ENCODE peak calls at places on chromosomes 6 and 20, in eight cellular contexts. B is upper lobe of right lung, J is SK-N-SH, S is cardiac fibroblast, E is AG10803, R is AG09319, A is coronary artery, O is psoas muscle. N is an unnamed sample.

GRCh38 chr6:41406821-41407787 is 71.7 kb downstream of the NCR2 start:
- DNase-seq in B (peak; percentile 72), J (no peak), S (no peak), E (no peak), R (no peak), A (no peak), O (no peak), N (no peak)

GRCh38 chr6:155374681-155375080 is 60.4 kb upstream of the TFB1M start:
- DNase-seq in B (no peak), J (no peak), S (no peak), E (no peak), R (no peak), A (no peak), O (no peak), N (no peak)

GRCh38 chr6:82701341-82701740 is 337.7 kb downstream of the TPBG start:
- DNase-seq in B (no peak), J (no peak), S (no peak), E (no peak), R (no peak), A (no peak), O (no peak), N (no peak)

GRCh38 chr6:89970609-89971337 is 76.5 kb downstream of the GJA10 start:
- DNase-seq in B (no peak), J (peak; percentile 67), S (peak; percentile 59), E (peak; percentile 58), R (no peak), A (no peak), O (peak; percentile 23), N (no peak)

GRCh38 chr6:71419954-71420692 is 131.5 kb downstream of the OGFRL1 start:
- DNase-seq in B (peak; percentile 82), J (peak; percentile 75), S (peak; percentile 41), E (peak; percentile 49), R (no peak), A (peak; percentile 79), O (peak; percentile 67), N (peak; percentile 63)

GRCh38 chr6:21348462-21349195 is 244.9 kb upstream of the SOX4 start:
- DNase-seq in B (peak; percentile 70), J (no peak), S (peak; percentile 52), E (peak; percentile 29), R (no peak), A (no peak), O (peak; percentile 39), N (no peak)

GRCh38 chr6:90274481-90275030 is 22.1 kb downstream of the BACH2 start:
- DNase-seq in B (no peak), J (no peak), S (no peak), E (no peak), R (no peak), A (no peak), O (no peak), N (no peak)

GRCh38 chr6:160156842-160157241 is 35.2 kb downstream of the SLC22A1 start:
- DNase-seq in B (no peak), J (no peak), S (peak; percentile 38), E (peak; percentile 44), R (no peak), A (no peak), O (no peak), N (no peak)

GRCh38 chr6:2534406-2535139 is 216.1 kb downstream of the MYLK4 start:
- DNase-seq in B (no peak), J (no peak), S (peak; percentile 25), E (no peak), R (no peak), A (no peak), O (no peak), N (no peak)

GRCh38 chr20:16020971-16021370 is 552.3 kb downstream of the KIF16B start:
- DNase-seq in B (no peak), J (no peak), S (peak; percentile 2), E (peak; percentile 9), R (no peak), A (no peak), O (no peak), N (no peak)

GRCh38 chr20:26135325-26136110 is 438.9 kb upstream of the ZNF337 start:
- DNase-seq in B (no peak), J (no peak), S (no peak), E (no peak), R (no peak), A (no peak), O (no peak), N (no peak)

GRCh38 chr6:143701343-143702234 is 23.8 kb downstream of the PHACTR2 start:
- DNase-seq in B (no peak), J (peak; percentile 20), S (peak; percentile 33), E (peak; percentile 51), R (no peak), A (no peak), O (no peak), N (no peak)

GRCh38 chr6:24775520-24776058 is 852 bp downstream of the GMNN start:
- DNase-seq in B (no peak), J (no peak), S (peak; percentile 71), E (peak; percentile 65), R (no peak), A (no peak), O (no peak), N (no peak)

GRCh38 chr6:156839591-156840001 is 62.4 kb downstream of the ARID1B start:
- DNase-seq in B (no peak), J (no peak), S (peak; percentile 75), E (peak; percentile 12), R (no peak), A (no peak), O (peak; percentile 36), N (no peak)

GRCh38 chr6:11585426-11586016 is 48.0 kb downstream of the TMEM170B start:
- DNase-seq in B (no peak), J (peak; percentile 51), S (peak; percentile 84), E (peak; percentile 63), R (no peak), A (no peak), O (no peak), N (no peak)

GRCh38 chr6:87237804-87238203 is 82.4 kb downstream of the ZNF292 start:
- DNase-seq in B (no peak), J (peak; percentile 51), S (peak; percentile 42), E (peak; percentile 35), R (peak; percentile 7), A (no peak), O (no peak), N (no peak)

GRCh38 chr6:37239511-37239910 is 18.1 kb upstream of the TBC1D22B start:
- DNase-seq in B (no peak), J (no peak), S (peak; percentile 89), E (peak; percentile 72), R (no peak), A (no peak), O (no peak), N (no peak)

GRCh38 chr6:53359843-53360834 is 11.4 kb upstream of the ELOVL5 start:
- DNase-seq in B (no peak), J (peak; percentile 25), S (peak; percentile 61), E (peak; percentile 38), R (no peak), A (no peak), O (no peak), N (no peak)

GRCh38 chr6:52503853-52504777 is 72.7 kb downstream of the TRAM2 start:
- DNase-seq in B (peak; percentile 96), J (peak; percentile 61), S (peak; percentile 91), E (peak; percentile 82), R (no peak), A (peak; percentile 96), O (peak; percentile 92), N (no peak)

GRCh38 chr6:82251942-82252341 is 4.4 kb upstream of the IBTK start:
- DNase-seq in B (no peak), J (peak; percentile 48), S (peak; percentile 68), E (peak; percentile 51), R (no peak), A (no peak), O (no peak), N (no peak)

GRCh38 chr6:56764081-56764566 is 121.4 kb upstream of the DST start:
- DNase-seq in B (no peak), J (peak; percentile 19), S (peak; percentile 64), E (peak; percentile 54), R (no peak), A (no peak), O (no peak), N (no peak)

GRCh38 chr6:158772851-158773371 is 46.3 kb downstream of the EZR start:
- DNase-seq in B (no peak), J (no peak), S (peak; percentile 58), E (peak; percentile 81), R (no peak), A (peak; percentile 64), O (no peak), N (no peak)

DNA sequence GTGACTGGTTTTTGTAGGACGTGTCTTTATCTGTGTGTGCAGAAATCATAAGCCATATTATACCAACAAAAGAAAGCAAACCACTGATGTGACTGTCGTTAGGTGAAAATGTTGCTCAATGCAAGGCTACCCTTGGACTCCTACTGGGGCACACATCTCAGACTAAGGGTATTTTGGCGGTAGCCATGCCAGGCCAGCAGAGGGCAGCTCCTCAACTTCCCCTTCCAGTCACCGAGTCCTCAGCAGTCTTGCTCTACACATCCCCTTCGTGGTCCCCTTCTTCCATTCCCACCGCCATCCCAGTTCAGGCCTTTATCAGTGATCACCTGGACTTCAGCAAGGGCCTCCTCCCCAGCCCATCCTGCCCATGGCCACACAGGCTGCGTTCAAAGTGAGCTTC is 113.7 kb upstream of the GGTLC1 start:
- DNase-seq in B (no peak), J (no peak), S (peak; percentile 24), E (no peak), R (no peak), A (no peak), O (no peak), N (no peak)
- TF ChIP-seq CTCF in B (peak; percentile 36), J (peak; percentile 47), S (peak; percentile 28), E (peak; percentile 37), R (peak; percentile 8), A (no peak), O (peak; percentile 8), N (no peak)

GRCh38 chr6:31402324-31403282 is 792 bp upstream of the MICA start:
- DNase-seq in B (peak; percentile 72), J (no peak), S (peak; percentile 48), E (no peak), R (no peak), A (no peak), O (no peak), N (no peak)
- TF ChIP-seq CTCF in B (no peak), J (no peak), S (no peak), E (no peak), R (no peak), A (no peak), O (no peak), N (no peak)

DNA sequence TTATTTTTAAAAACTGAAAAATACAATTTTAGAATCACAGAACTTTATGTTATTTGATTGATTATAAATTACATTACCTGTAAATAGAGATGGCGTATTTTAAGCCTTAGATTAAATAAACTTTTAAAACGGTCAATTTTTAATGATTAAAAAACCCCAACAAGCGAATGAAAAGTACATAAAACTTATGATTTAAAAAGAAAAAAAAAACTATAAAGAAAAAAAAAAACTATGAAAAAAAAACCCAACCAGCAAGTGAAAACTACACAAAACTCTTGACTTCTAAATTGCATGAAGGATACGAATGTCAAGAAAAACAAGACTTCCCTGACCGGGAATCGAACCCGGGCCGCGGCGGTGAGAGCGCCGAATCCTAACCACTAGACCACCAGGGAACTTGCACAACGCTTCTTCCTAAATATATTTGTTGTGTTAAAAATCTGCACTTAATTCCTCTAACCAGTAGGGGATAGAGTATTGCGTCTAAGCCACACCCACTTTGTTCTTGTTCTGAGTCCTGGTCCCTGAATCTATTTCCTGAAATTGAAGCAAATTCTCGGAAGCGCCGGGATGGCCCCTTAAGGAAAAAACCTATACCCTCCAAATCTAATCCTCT is 10.7 kb upstream of the NCOA7 start:
- DNase-seq in B (peak; percentile 89), J (peak; percentile 86), S (peak; percentile 97), E (peak; percentile 91), R (peak; percentile 87), A (peak; percentile 91), O (peak; percentile 76), N (peak; percentile 90)
- TF ChIP-seq CTCF in B (peak; percentile 31), J (peak; percentile 22), S (peak; percentile 30), E (peak; percentile 48), R (no peak), A (no peak), O (peak; percentile 19), N (peak; percentile 64)

GRCh38 chr20:37342231-37343177 is 3.4 kb upstream of the SRC start:
- DNase-seq in B (peak; percentile 48), J (no peak), S (no peak), E (no peak), R (no peak), A (no peak), O (no peak), N (no peak)
- TF ChIP-seq CTCF in B (no peak), J (peak; percentile 23), S (no peak), E (peak; percentile 21), R (no peak), A (no peak), O (no peak), N (no peak)

N was measured in mesothelial cell of epicardium.